ENCODE peak calls at places on chromosomes 3 and 15, in eight cellular contexts. One of them, this sample, is unnamed. For H3K4me1, the result is how much of the 10 kb centered on the place peaks cover.

GRCh38 chr3:154244644-154245043 is 79.6 kb downstream of the DHX36 start:
- DNase-seq in ovary: no peak
- DNase-seq in transverse colon: no peak
- DNase-seq in GM23338: no peak
- DNase-seq in CD4-positive, CD25-positive, alpha-beta regulatory T cell: no peak
- DNase-seq in GM23248: peak
- DNase-seq in heart left ventricle: no peak
- DNase-seq in fibroblast of lung: peak
- DNase-seq in this sample: peak

GRCh38 chr15:74545776-74546656 is 5.0 kb downstream of the ARID3B start:
- DNase-seq in ovary: peak
- DNase-seq in transverse colon: peak
- DNase-seq in GM23338: peak
- DNase-seq in CD4-positive, CD25-positive, alpha-beta regulatory T cell: peak
- DNase-seq in GM23248: peak
- DNase-seq in heart left ventricle: peak
- DNase-seq in fibroblast of lung: peak
- DNase-seq in this sample: peak

GRCh38 chr3:186902713-186903112 is 27.6 kb upstream of the ST6GAL1 start:
- DNase-seq in ovary: no peak
- DNase-seq in transverse colon: no peak
- DNase-seq in GM23338: no peak
- DNase-seq in CD4-positive, CD25-positive, alpha-beta regulatory T cell: no peak
- DNase-seq in GM23248: no peak
- DNase-seq in heart left ventricle: no peak
- DNase-seq in fibroblast of lung: no peak
- DNase-seq in this sample: no peak

GRCh38 chr3:76585794-76586392 is 454.0 kb upstream of the ROBO2 start:
- DNase-seq in ovary: no peak
- DNase-seq in transverse colon: no peak
- DNase-seq in GM23338: peak
- DNase-seq in CD4-positive, CD25-positive, alpha-beta regulatory T cell: no peak
- DNase-seq in GM23248: peak
- DNase-seq in heart left ventricle: no peak
- DNase-seq in fibroblast of lung: peak
- DNase-seq in this sample: peak

GRCh38 chr3:47266709-47267489 is 15.7 kb downstream of the KIF9 start:
- DNase-seq in ovary: peak
- DNase-seq in transverse colon: peak
- DNase-seq in GM23338: no peak
- DNase-seq in CD4-positive, CD25-positive, alpha-beta regulatory T cell: no peak
- DNase-seq in GM23248: peak
- DNase-seq in heart left ventricle: peak
- DNase-seq in fibroblast of lung: peak
- DNase-seq in this sample: peak

GRCh38 chr15:101171954-101172353 is 79.9 kb downstream of the CHSY1 start:
- DNase-seq in ovary: no peak
- DNase-seq in transverse colon: no peak
- DNase-seq in GM23338: no peak
- DNase-seq in CD4-positive, CD25-positive, alpha-beta regulatory T cell: no peak
- DNase-seq in GM23248: no peak
- DNase-seq in heart left ventricle: no peak
- DNase-seq in fibroblast of lung: no peak
- DNase-seq in this sample: peak

GRCh38 chr15:73838795-73839565 is 34.4 kb upstream of the TBC1D21 start:
- DNase-seq in ovary: peak
- DNase-seq in transverse colon: no peak
- DNase-seq in GM23338: no peak
- DNase-seq in CD4-positive, CD25-positive, alpha-beta regulatory T cell: no peak
- DNase-seq in GM23248: peak
- DNase-seq in heart left ventricle: peak
- DNase-seq in fibroblast of lung: no peak
- DNase-seq in this sample: no peak

GRCh38 chr3:21893250-21893649 is 142.2 kb upstream of the ZNF385D start:
- DNase-seq in ovary: no peak
- DNase-seq in transverse colon: no peak
- DNase-seq in GM23338: no peak
- DNase-seq in CD4-positive, CD25-positive, alpha-beta regulatory T cell: no peak
- DNase-seq in GM23248: peak
- DNase-seq in heart left ventricle: no peak
- DNase-seq in fibroblast of lung: peak
- DNase-seq in this sample: no peak

GRCh38 chr3:140920029-140920428 is 21.6 kb upstream of the SLC25A36 start:
- DNase-seq in ovary: no peak
- DNase-seq in transverse colon: no peak
- DNase-seq in GM23338: no peak
- DNase-seq in CD4-positive, CD25-positive, alpha-beta regulatory T cell: no peak
- DNase-seq in GM23248: peak
- DNase-seq in heart left ventricle: no peak
- DNase-seq in fibroblast of lung: no peak
- DNase-seq in this sample: no peak

GRCh38 chr15:72197460-72198409 is at the start of gene GRAMD2A:
- DNase-seq in ovary: no peak
- DNase-seq in transverse colon: peak
- DNase-seq in GM23338: peak
- DNase-seq in CD4-positive, CD25-positive, alpha-beta regulatory T cell: no peak
- DNase-seq in GM23248: peak
- DNase-seq in heart left ventricle: no peak
- DNase-seq in fibroblast of lung: peak
- DNase-seq in this sample: peak

GRCh38 chr15:51924146-51925068 is 47.2 kb downstream of the LEO1 start:
- DNase-seq in ovary: no peak
- DNase-seq in transverse colon: no peak
- DNase-seq in GM23338: peak
- DNase-seq in CD4-positive, CD25-positive, alpha-beta regulatory T cell: no peak
- DNase-seq in GM23248: no peak
- DNase-seq in heart left ventricle: no peak
- DNase-seq in fibroblast of lung: no peak
- DNase-seq in this sample: peak

GRCh38 chr3:100183608-100184125 is 69.4 kb upstream of the FILIP1L start:
- DNase-seq in ovary: no peak
- DNase-seq in transverse colon: no peak
- DNase-seq in GM23338: peak
- DNase-seq in CD4-positive, CD25-positive, alpha-beta regulatory T cell: no peak
- DNase-seq in GM23248: no peak
- DNase-seq in heart left ventricle: no peak
- DNase-seq in fibroblast of lung: no peak
- DNase-seq in this sample: no peak

GRCh38 chr3:95097493-95097892 is 1034.6 kb downstream of the NSUN3 start:
- DNase-seq in ovary: peak
- DNase-seq in transverse colon: peak
- DNase-seq in GM23338: no peak
- DNase-seq in CD4-positive, CD25-positive, alpha-beta regulatory T cell: no peak
- DNase-seq in GM23248: no peak
- DNase-seq in heart left ventricle: no peak
- DNase-seq in fibroblast of lung: no peak
- DNase-seq in this sample: no peak

GRCh38 chr15:44193651-44194396 is 1.2 kb downstream of the FRMD5 start:
- DNase-seq in ovary: no peak
- DNase-seq in transverse colon: no peak
- DNase-seq in GM23338: peak
- DNase-seq in CD4-positive, CD25-positive, alpha-beta regulatory T cell: no peak
- DNase-seq in GM23248: peak
- DNase-seq in heart left ventricle: no peak
- DNase-seq in fibroblast of lung: peak
- DNase-seq in this sample: peak

GRCh38 chr3:147672035-147672434 is 262.9 kb downstream of the ZIC1 start:
- DNase-seq in ovary: no peak
- DNase-seq in transverse colon: no peak
- DNase-seq in GM23338: no peak
- DNase-seq in CD4-positive, CD25-positive, alpha-beta regulatory T cell: no peak
- DNase-seq in GM23248: no peak
- DNase-seq in heart left ventricle: no peak
- DNase-seq in fibroblast of lung: no peak
- DNase-seq in this sample: no peak
- H3K4me1 ChIP-seq in ovary: under half
- H3K4me1 ChIP-seq in transverse colon: under half
- H3K4me1 ChIP-seq in GM23338: under half
- H3K4me1 ChIP-seq in CD4-positive, CD25-positive, alpha-beta regulatory T cell: under half
- H3K4me1 ChIP-seq in GM23248: under half
- H3K4me1 ChIP-seq in heart left ventricle: under half
- H3K4me1 ChIP-seq in fibroblast of lung: under half
- H3K4me1 ChIP-seq in this sample: under half

GRCh38 chr3:43892061-43892460 is 201.3 kb downstream of the ABHD5 start:
- DNase-seq in ovary: no peak
- DNase-seq in transverse colon: no peak
- DNase-seq in GM23338: no peak
- DNase-seq in CD4-positive, CD25-positive, alpha-beta regulatory T cell: no peak
- DNase-seq in GM23248: no peak
- DNase-seq in heart left ventricle: no peak
- DNase-seq in fibroblast of lung: no peak
- DNase-seq in this sample: no peak
- H3K4me1 ChIP-seq in ovary: under half
- H3K4me1 ChIP-seq in transverse colon: under half
- H3K4me1 ChIP-seq in GM23338: under half
- H3K4me1 ChIP-seq in CD4-positive, CD25-positive, alpha-beta regulatory T cell: under half
- H3K4me1 ChIP-seq in GM23248: under half
- H3K4me1 ChIP-seq in heart left ventricle: under half
- H3K4me1 ChIP-seq in fibroblast of lung: under half
- H3K4me1 ChIP-seq in this sample: under half

GRCh38 chr3:66405701-66406091 is 95.1 kb downstream of the LRIG1 start:
- DNase-seq in ovary: no peak
- DNase-seq in transverse colon: peak
- DNase-seq in GM23338: no peak
- DNase-seq in CD4-positive, CD25-positive, alpha-beta regulatory T cell: no peak
- DNase-seq in GM23248: peak
- DNase-seq in heart left ventricle: no peak
- DNase-seq in fibroblast of lung: peak
- DNase-seq in this sample: no peak
- H3K4me1 ChIP-seq in ovary: under half
- H3K4me1 ChIP-seq in transverse colon: under half
- H3K4me1 ChIP-seq in GM23338: under half
- H3K4me1 ChIP-seq in CD4-positive, CD25-positive, alpha-beta regulatory T cell: under half
- H3K4me1 ChIP-seq in GM23248: under half
- H3K4me1 ChIP-seq in heart left ventricle: under half
- H3K4me1 ChIP-seq in fibroblast of lung: under half
- H3K4me1 ChIP-seq in this sample: under half

DNA sequence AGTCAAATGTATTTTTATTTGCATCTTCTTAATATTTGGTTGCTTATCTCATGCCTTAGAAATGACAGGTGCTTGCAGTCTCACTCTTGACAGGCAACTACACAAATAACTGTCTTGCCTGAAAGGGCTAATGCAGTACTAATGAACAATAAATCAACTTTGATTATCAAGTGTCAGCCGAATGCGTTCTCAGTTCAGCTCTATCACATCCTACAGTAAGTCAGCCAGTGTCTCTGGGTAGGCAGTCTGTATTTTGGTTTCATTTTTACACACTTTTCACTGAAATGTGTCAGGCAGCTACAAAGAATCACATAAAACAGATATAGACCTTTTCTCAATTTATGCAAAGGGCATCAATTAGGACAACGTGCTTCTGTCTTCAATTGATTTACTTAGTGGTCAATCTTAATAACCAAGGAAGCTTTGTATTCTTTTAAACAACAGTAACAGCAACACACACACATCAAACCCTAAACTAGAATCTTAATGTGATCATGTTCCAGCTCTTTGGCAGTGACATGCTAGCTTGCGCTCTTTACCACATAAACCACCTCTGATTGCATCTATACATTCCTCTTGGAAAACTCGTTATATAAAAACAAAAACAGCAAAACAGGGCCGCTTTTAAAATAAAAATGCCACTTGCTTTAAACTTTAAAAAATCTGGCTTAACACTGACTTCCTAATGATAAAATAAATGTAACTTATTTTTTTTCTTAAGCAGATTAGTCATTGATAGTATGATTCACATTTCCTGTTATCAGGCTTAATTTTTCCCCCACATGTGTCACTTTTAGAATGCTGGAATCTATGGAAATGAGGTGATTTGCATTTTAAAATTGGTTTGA is 520.4 kb downstream of the FOXP1 start:
- DNase-seq in ovary: no peak
- DNase-seq in transverse colon: no peak
- DNase-seq in GM23338: no peak
- DNase-seq in CD4-positive, CD25-positive, alpha-beta regulatory T cell: no peak
- DNase-seq in GM23248: peak
- DNase-seq in heart left ventricle: no peak
- DNase-seq in fibroblast of lung: peak
- DNase-seq in this sample: no peak
- H3K4me1 ChIP-seq in ovary: under half
- H3K4me1 ChIP-seq in transverse colon: half or more
- H3K4me1 ChIP-seq in GM23338: half or more
- H3K4me1 ChIP-seq in CD4-positive, CD25-positive, alpha-beta regulatory T cell: half or more
- H3K4me1 ChIP-seq in GM23248: half or more
- H3K4me1 ChIP-seq in heart left ventricle: under half
- H3K4me1 ChIP-seq in fibroblast of lung: under half
- H3K4me1 ChIP-seq in this sample: half or more

DNA sequence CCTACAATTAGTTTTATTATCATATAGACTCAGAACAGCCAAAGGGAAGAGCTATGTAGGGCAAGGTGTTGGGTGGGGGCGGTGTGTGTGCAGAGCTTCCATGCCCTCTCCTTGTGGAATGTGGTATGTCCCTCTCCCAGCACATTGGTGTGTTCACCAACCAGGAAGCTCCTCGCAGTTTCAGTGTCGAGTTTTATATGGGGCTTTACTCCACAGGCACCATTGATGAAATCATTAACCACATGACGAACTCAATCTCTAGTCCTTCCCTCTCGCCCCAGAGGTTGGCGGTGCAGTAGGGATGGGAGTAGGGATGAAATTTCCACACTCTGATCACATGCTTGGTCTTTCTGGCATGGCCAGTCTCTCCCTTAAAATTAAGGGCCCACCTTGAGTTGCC is 13.6 kb upstream of the SRP14 start:
- DNase-seq in ovary: no peak
- DNase-seq in transverse colon: peak
- DNase-seq in GM23338: no peak
- DNase-seq in CD4-positive, CD25-positive, alpha-beta regulatory T cell: no peak
- DNase-seq in GM23248: no peak
- DNase-seq in heart left ventricle: no peak
- DNase-seq in fibroblast of lung: no peak
- DNase-seq in this sample: no peak
- H3K4me1 ChIP-seq in ovary: under half
- H3K4me1 ChIP-seq in transverse colon: half or more
- H3K4me1 ChIP-seq in GM23338: under half
- H3K4me1 ChIP-seq in CD4-positive, CD25-positive, alpha-beta regulatory T cell: half or more
- H3K4me1 ChIP-seq in GM23248: under half
- H3K4me1 ChIP-seq in heart left ventricle: under half
- H3K4me1 ChIP-seq in fibroblast of lung: under half
- H3K4me1 ChIP-seq in this sample: under half

GRCh38 chr3:172219750-172220149 is 180.4 kb downstream of the FNDC3B start:
- DNase-seq in ovary: no peak
- DNase-seq in transverse colon: no peak
- DNase-seq in GM23338: no peak
- DNase-seq in CD4-positive, CD25-positive, alpha-beta regulatory T cell: no peak
- DNase-seq in GM23248: no peak
- DNase-seq in heart left ventricle: no peak
- DNase-seq in fibroblast of lung: no peak
- DNase-seq in this sample: no peak
- H3K4me1 ChIP-seq in ovary: under half
- H3K4me1 ChIP-seq in transverse colon: under half
- H3K4me1 ChIP-seq in GM23338: half or more
- H3K4me1 ChIP-seq in CD4-positive, CD25-positive, alpha-beta regulatory T cell: under half
- H3K4me1 ChIP-seq in GM23248: half or more
- H3K4me1 ChIP-seq in heart left ventricle: under half
- H3K4me1 ChIP-seq in fibroblast of lung: under half
- H3K4me1 ChIP-seq in this sample: under half

DNA sequence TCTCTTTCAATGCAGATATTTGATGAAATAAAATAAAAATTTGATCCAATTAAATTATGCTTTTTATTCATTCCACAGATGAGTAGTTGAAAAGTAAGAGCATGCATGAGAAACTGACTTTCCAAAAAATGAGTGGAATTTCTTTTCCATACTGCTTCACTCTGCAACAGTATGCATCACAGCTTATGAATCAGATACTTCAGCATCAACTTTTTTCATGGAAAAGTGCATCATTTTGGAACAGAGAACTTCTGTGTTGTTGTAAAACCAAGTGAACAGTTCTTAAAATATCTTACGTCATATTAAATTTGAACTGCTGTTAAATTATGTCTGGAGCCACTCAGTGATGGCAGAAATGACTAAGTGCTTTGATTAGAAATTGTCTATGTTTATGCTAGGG is 16.7 kb upstream of the SLC7A14 start:
- DNase-seq in ovary: no peak
- DNase-seq in transverse colon: no peak
- DNase-seq in GM23338: no peak
- DNase-seq in CD4-positive, CD25-positive, alpha-beta regulatory T cell: no peak
- DNase-seq in GM23248: peak
- DNase-seq in heart left ventricle: no peak
- DNase-seq in fibroblast of lung: no peak
- DNase-seq in this sample: no peak
- H3K4me1 ChIP-seq in ovary: under half
- H3K4me1 ChIP-seq in transverse colon: under half
- H3K4me1 ChIP-seq in GM23338: under half
- H3K4me1 ChIP-seq in CD4-positive, CD25-positive, alpha-beta regulatory T cell: under half
- H3K4me1 ChIP-seq in GM23248: under half
- H3K4me1 ChIP-seq in heart left ventricle: under half
- H3K4me1 ChIP-seq in fibroblast of lung: under half
- H3K4me1 ChIP-seq in this sample: under half